ENCODE peak calls at places on chromosome 15, in nine cellular contexts. N is naive thymus-derived CD4-positive, alpha-beta T cell; E is iPS-NIHi11; W is aorta; M is HEK293T; C is left ventricle myocardium superior; O is activated effector memory CD4-positive, alpha-beta T cell treated with Interleukin-2 at 50 U/mL for 16 hours; L is H54; Y is ACHN. F is an unnamed sample.

GRCh38 chr15:70269991-70270751 is 172.5 kb upstream of the TLE3 start:
- DNase-seq in N (peak; percentile 31), E (no peak), W (peak; percentile 69), M (no peak), C (peak; percentile 57), O (no peak), L (no peak), Y (no peak), F (peak; percentile 51)

GRCh38 chr15:33860749-33861148 is 107.5 kb upstream of the CHRM5 start:
- DNase-seq in N (no peak), E (no peak), W (no peak), M (no peak), C (no peak), O (no peak), L (peak; percentile 56), Y (peak; percentile 53), F (no peak)

GRCh38 chr15:32659340-32659831 is 17.9 kb downstream of the SCG5 start:
- DNase-seq in N (no peak), E (peak; percentile 35), W (peak; percentile 63), M (no peak), C (no peak), O (no peak), L (peak; percentile 78), Y (peak; percentile 56), F (no peak)

GRCh38 chr15:90364251-90364650 is 12.2 kb downstream of the ZNF774 start:
- DNase-seq in N (no peak), E (no peak), W (no peak), M (no peak), C (no peak), O (no peak), L (peak; percentile 34), Y (peak; percentile 74), F (no peak)

GRCh38 chr15:58460108-58460507 is 28.3 kb downstream of the LIPC start:
- DNase-seq in N (no peak), E (no peak), W (no peak), M (no peak), C (no peak), O (no peak), L (no peak), Y (no peak), F (no peak)

GRCh38 chr15:80660114-80660513 is 35.0 kb upstream of the ABHD17C start:
- DNase-seq in N (no peak), E (peak; percentile 29), W (no peak), M (peak; percentile 73), C (no peak), O (no peak), L (no peak), Y (peak; percentile 47), F (no peak)

GRCh38 chr15:62456011-62456920 is 291.2 kb upstream of the C2CD4B start:
- DNase-seq in N (no peak), E (no peak), W (no peak), M (no peak), C (no peak), O (no peak), L (no peak), Y (no peak), F (peak; percentile 52)

GRCh38 chr15:68384451-68385239 is 47.3 kb downstream of the ITGA11 start:
- DNase-seq in N (no peak), E (no peak), W (peak; percentile 81), M (no peak), C (peak; percentile 58), O (no peak), L (peak; percentile 50), Y (peak; percentile 82), F (no peak)

GRCh38 chr15:75727031-75727531 is 14.4 kb upstream of the CSPG4 start:
- DNase-seq in N (no peak), E (no peak), W (peak; percentile 36), M (no peak), C (peak; percentile 19), O (no peak), L (no peak), Y (no peak), F (no peak)

GRCh38 chr15:96347181-96348111 is 16.9 kb downstream of the NR2F2 start:
- DNase-seq in N (no peak), E (no peak), W (peak; percentile 45), M (no peak), C (no peak), O (no peak), L (no peak), Y (no peak), F (no peak)

GRCh38 chr15:31457631-31458526 is 131.2 kb downstream of the KLF13 start:
- DNase-seq in N (no peak), E (no peak), W (peak; percentile 76), M (no peak), C (no peak), O (no peak), L (peak; percentile 53), Y (no peak), F (no peak)

GRCh38 chr15:96322401-96323249 is 7.9 kb upstream of the NR2F2 start:
- DNase-seq in N (no peak), E (no peak), W (no peak), M (no peak), C (peak; percentile 49), O (no peak), L (no peak), Y (peak; percentile 46), F (no peak)

GRCh38 chr15:25094519-25094918 is 139.7 kb downstream of the SNRPN start:
- DNase-seq in N (no peak), E (no peak), W (no peak), M (no peak), C (no peak), O (no peak), L (no peak), Y (no peak), F (no peak)

GRCh38 chr15:27844018-27844666 is 255.0 kb downstream of the OCA2 start:
- DNase-seq in N (no peak), E (no peak), W (no peak), M (no peak), C (no peak), O (no peak), L (no peak), Y (peak; percentile 33), F (no peak)

GRCh38 chr15:85849946-85850345 is 55.2 kb upstream of the KLHL25 start:
- DNase-seq in N (no peak), E (no peak), W (no peak), M (no peak), C (no peak), O (no peak), L (no peak), Y (no peak), F (no peak)

GRCh38 chr15:31372635-31373091 is 46.0 kb downstream of the KLF13 start:
- DNase-seq in N (no peak), E (peak; percentile 82), W (peak; percentile 70), M (no peak), C (peak; percentile 92), O (no peak), L (no peak), Y (no peak), F (no peak)

GRCh38 chr15:36877796-36878744 is 222.3 kb downstream of the MEIS2 start:
- DNase-seq in N (no peak), E (no peak), W (peak; percentile 45), M (no peak), C (peak; percentile 43), O (no peak), L (no peak), Y (no peak), F (no peak)

GRCh38 chr15:78709263-78709882 is 68.4 kb upstream of the CHRNB4 start:
- DNase-seq in N (peak; percentile 59), E (peak; percentile 88), W (peak; percentile 71), M (peak; percentile 86), C (peak; percentile 81), O (peak; percentile 38), L (peak; percentile 37), Y (peak; percentile 49), F (peak; percentile 15)

GRCh38 chr15:61115679-61116078 is 113.4 kb downstream of the RORA start:
- DNase-seq in N (no peak), E (no peak), W (no peak), M (no peak), C (no peak), O (no peak), L (no peak), Y (no peak), F (no peak)

GRCh38 chr15:70856884-70857546 is 3.1 kb upstream of the LARP6 start:
- DNase-seq in N (no peak), E (no peak), W (peak; percentile 82), M (no peak), C (peak; percentile 77), O (no peak), L (peak; percentile 74), Y (peak; percentile 83), F (no peak)

GRCh38 chr15:40103864-40104271 is 4.8 kb downstream of the BMF start:
- DNase-seq in N (no peak), E (no peak), W (no peak), M (no peak), C (no peak), O (no peak), L (no peak), Y (no peak), F (peak; percentile 49)

GRCh38 chr15:90451215-90451850 is 63.3 kb downstream of the IQGAP1 start:
- DNase-seq in N (no peak), E (peak; percentile 42), W (no peak), M (peak; percentile 27), C (no peak), O (no peak), L (no peak), Y (no peak), F (no peak)

GRCh38 chr15:25891108-25891507 is 28.0 kb upstream of the ATP10A start:
- DNase-seq in N (no peak), E (no peak), W (no peak), M (no peak), C (no peak), O (no peak), L (no peak), Y (no peak), F (no peak)

GRCh38 chr15:52256930-52257733 is 38.5 kb downstream of the MYO5C start:
- DNase-seq in N (no peak), E (no peak), W (no peak), M (no peak), C (no peak), O (no peak), L (no peak), Y (no peak), F (peak; percentile 34)

GRCh38 chr15:92886229-92886628 is 13.9 kb upstream of the CHD2 start:
- DNase-seq in N (no peak), E (no peak), W (no peak), M (no peak), C (no peak), O (no peak), L (no peak), Y (no peak), F (no peak)

GRCh38 chr15:86063328-86064180 is 16.1 kb upstream of the AGBL1 start:
- DNase-seq in N (no peak), E (no peak), W (no peak), M (no peak), C (no peak), O (no peak), L (no peak), Y (no peak), F (no peak)

GRCh38 chr15:38029741-38030140 is 95.3 kb downstream of the TMCO5A start:
- DNase-seq in N (no peak), E (no peak), W (no peak), M (no peak), C (no peak), O (no peak), L (no peak), Y (no peak), F (no peak)

GRCh38 chr15:41291065-41291631 is 41.2 kb downstream of the OIP5 start:
- DNase-seq in N (no peak), E (no peak), W (peak; percentile 59), M (no peak), C (no peak), O (no peak), L (no peak), Y (no peak), F (no peak)

GRCh38 chr15:81049835-81050234 is 49.1 kb downstream of the TLNRD1 start:
- DNase-seq in N (no peak), E (no peak), W (no peak), M (no peak), C (no peak), O (no peak), L (no peak), Y (no peak), F (no peak)

GRCh38 chr15:39553947-39554731 is 26.7 kb upstream of the THBS1 start:
- DNase-seq in N (no peak), E (no peak), W (no peak), M (no peak), C (no peak), O (no peak), L (no peak), Y (no peak), F (peak; percentile 36)

GRCh38 chr15:38564557-38565286 is at the start of gene RASGRP1:
- DNase-seq in N (peak; percentile 92), E (peak; percentile 87), W (peak; percentile 72), M (peak; percentile 58), C (peak; percentile 77), O (peak; percentile 83), L (no peak), Y (peak; percentile 61), F (no peak)